ENCODE peak calls at places on chromosomes 13 and 19, in seven cellular contexts. P is glutamatergic neuron; R is germinal center; D is ecto neural progenitor cell; Z is hypothalamus; L is central memory CD4-positive, alpha-beta T cell; U is RPMI8226. A is an unnamed sample.

GRCh38 chr19:29445246-29445645 is 80.5 kb upstream of the VSTM2B start:
- DNase-seq in P (no peak), R (no peak), D (no peak), Z (no peak), L (no peak), U (no peak), A (peak)

GRCh38 chr13:47004022-47004421 is 107.2 kb upstream of the HTR2A start:
- DNase-seq in P (no peak), R (no peak), D (no peak), Z (no peak), L (no peak), U (no peak), A (no peak)

GRCh38 chr19:7869453-7869909 is 4.7 kb downstream of the PRR36 start:
- DNase-seq in P (peak), R (peak), D (peak), Z (peak), L (peak), U (peak), A (peak)

GRCh38 chr13:73914119-73914518 is 220.1 kb downstream of the KLF12 start:
- DNase-seq in P (peak), R (peak), D (no peak), Z (no peak), L (no peak), U (no peak), A (no peak)

GRCh38 chr19:58335630-58336029 is 8.8 kb downstream of the ZSCAN22 start:
- DNase-seq in P (no peak), R (no peak), D (no peak), Z (no peak), L (no peak), U (no peak), A (no peak)

GRCh38 chr13:66503890-66504289 is 726.2 kb downstream of the PCDH9 start:
- DNase-seq in P (no peak), R (no peak), D (no peak), Z (no peak), L (no peak), U (no peak), A (no peak)

GRCh38 chr19:15454371-15454800 is 4.6 kb upstream of the WIZ start:
- DNase-seq in P (no peak), R (no peak), D (no peak), Z (no peak), L (no peak), U (no peak), A (no peak)

GRCh38 chr19:55369651-55370304 is 485 bp downstream of the IL11 start:
- DNase-seq in P (peak), R (peak), D (peak), Z (no peak), L (no peak), U (no peak), A (no peak)

GRCh38 chr19:41870401-41870873 is 6.6 kb upstream of the CD79A start:
- DNase-seq in P (no peak), R (no peak), D (no peak), Z (no peak), L (no peak), U (no peak), A (no peak)

GRCh38 chr13:49935171-49936084 is 712 bp downstream of the SPRYD7 start:
- DNase-seq in P (no peak), R (peak), D (no peak), Z (peak), L (peak), U (peak), A (peak)

GRCh38 chr19:56295531-56296455 is 18.8 kb downstream of the ZSCAN5A start:
- DNase-seq in P (no peak), R (no peak), D (no peak), Z (no peak), L (no peak), U (no peak), A (no peak)

GRCh38 chr19:44847144-44848035 is 1.3 kb downstream of the NECTIN2 start:
- DNase-seq in P (peak), R (no peak), D (peak), Z (peak), L (no peak), U (no peak), A (peak)

GRCh38 chr19:51460164-51460992 is 2.1 kb upstream of the SIGLEC8 start:
- DNase-seq in P (no peak), R (no peak), D (peak), Z (no peak), L (no peak), U (peak), A (no peak)

GRCh38 chr13:55244991-55245644 is 1895.6 kb upstream of the PRR20A start:
- DNase-seq in P (no peak), R (no peak), D (no peak), Z (no peak), L (no peak), U (peak), A (no peak)

GRCh38 chr13:47457631-47458030 is 543.4 kb downstream of the SUCLA2 start:
- DNase-seq in P (no peak), R (no peak), D (no peak), Z (no peak), L (no peak), U (no peak), A (no peak)

GRCh38 chr13:100848304-100848703 is 173.7 kb upstream of the TMTC4 start:
- DNase-seq in P (no peak), R (no peak), D (no peak), Z (no peak), L (no peak), U (no peak), A (no peak)

GRCh38 chr13:106318941-106319411 is 216.5 kb downstream of the EFNB2 start:
- DNase-seq in P (no peak), R (no peak), D (no peak), Z (no peak), L (no peak), U (no peak), A (no peak)

GRCh38 chr13:98752111-98752941 is at the start of gene SLC15A1:
- DNase-seq in P (peak), R (no peak), D (peak), Z (no peak), L (no peak), U (no peak), A (no peak)

GRCh38 chr13:33932765-33933406 is 114.9 kb downstream of the RFC3 start:
- DNase-seq in P (no peak), R (no peak), D (no peak), Z (no peak), L (no peak), U (no peak), A (no peak)

GRCh38 chr19:7618771-7619510 is 10.4 kb downstream of the XAB2 start:
- DNase-seq in P (peak), R (no peak), D (no peak), Z (peak), L (no peak), U (no peak), A (no peak)

GRCh38 chr19:664913-665443 is 2.0 kb upstream of the RNF126 start:
- DNase-seq in P (peak), R (peak), D (peak), Z (peak), L (peak), U (peak), A (peak)

GRCh38 chr19:45251452-45252354 is 632 bp downstream of the MARK4 start:
- DNase-seq in P (peak), R (peak), D (peak), Z (peak), L (no peak), U (no peak), A (no peak)

GRCh38 chr19:49019242-49019932 is 2.5 kb upstream of the LHB start:
- DNase-seq in P (peak), R (peak), D (peak), Z (no peak), L (peak), U (peak), A (peak)

GRCh38 chr19:51019544-51019925 is at the start of gene KLK10:
- DNase-seq in P (no peak), R (no peak), D (no peak), Z (no peak), L (no peak), U (no peak), A (no peak)

GRCh38 chr13:29801737-29802305 is 48.6 kb downstream of the UBL3 start:
- DNase-seq in P (no peak), R (no peak), D (no peak), Z (no peak), L (no peak), U (no peak), A (no peak)

GRCh38 chr13:90824027-90824426 is 523.5 kb upstream of the MIR17HG start:
- DNase-seq in P (no peak), R (no peak), D (no peak), Z (no peak), L (no peak), U (no peak), A (no peak)

GRCh38 chr19:16327911-16328823 is 3.5 kb downstream of the KLF2 start:
- DNase-seq in P (no peak), R (peak), D (no peak), Z (peak), L (peak), U (peak), A (peak)

GRCh38 chr19:4058696-4059492 is 7.8 kb downstream of the ZBTB7A start:
- DNase-seq in P (peak), R (no peak), D (no peak), Z (peak), L (no peak), U (no peak), A (no peak)

GRCh38 chr19:48292798-48293197 is 22.9 kb downstream of the ZNF114 start:
- DNase-seq in P (no peak), R (no peak), D (no peak), Z (no peak), L (no peak), U (no peak), A (no peak)

GRCh38 chr13:110291286-110291685 is 15.7 kb downstream of the COL4A1 start:
- DNase-seq in P (no peak), R (no peak), D (no peak), Z (no peak), L (no peak), U (no peak), A (peak)

GRCh38 chr19:22735911-22736645 is 47.9 kb downstream of the ZNF99 start:
- DNase-seq in P (no peak), R (no peak), D (no peak), Z (no peak), L (no peak), U (no peak), A (no peak)

GRCh38 chr13:93244918-93245280 is 18.3 kb downstream of the GPC6 start:
- DNase-seq in P (no peak), R (no peak), D (no peak), Z (no peak), L (no peak), U (no peak), A (no peak)

GRCh38 chr13:95193509-95194230 is 107.6 kb downstream of the ABCC4 start:
- DNase-seq in P (no peak), R (no peak), D (no peak), Z (no peak), L (no peak), U (no peak), A (no peak)

GRCh38 chr13:47539317-47539716 is 461.8 kb downstream of the SUCLA2 start:
- DNase-seq in P (no peak), R (no peak), D (no peak), Z (no peak), L (no peak), U (no peak), A (no peak)

GRCh38 chr19:54408627-54409026 is 6.6 kb upstream of the TTYH1 start:
- DNase-seq in P (no peak), R (no peak), D (no peak), Z (no peak), L (no peak), U (no peak), A (no peak)

A was measured in lower leg skin.